ENCODE peak calls at places on chromosomes 2 and 18, in eight cellular contexts. One of them, this sample, is unnamed. For H3K4me1, the result is how much of the 10 kb centered on the place peaks cover.

GRCh38 chr2:60746318-60746717 is 9.8 kb upstream of the PAPOLG start:
- DNase-seq in cardiac muscle cell: no peak
- DNase-seq in HCT116: no peak
- DNase-seq in neural progenitor cell: no peak
- DNase-seq in heart left ventricle: no peak
- DNase-seq in ovary: no peak
- DNase-seq in stomach: no peak
- DNase-seq in esophagus squamous epithelium: no peak
- DNase-seq in this sample: no peak

GRCh38 chr2:217466104-217466503 is 536.7 kb downstream of the TNS1 start:
- DNase-seq in stomach: no peak
- DNase-seq in heart left ventricle: no peak
- DNase-seq in neural progenitor cell: no peak
- DNase-seq in ovary: no peak
- DNase-seq in cardiac muscle cell: no peak
- DNase-seq in HCT116: no peak
- DNase-seq in esophagus squamous epithelium: no peak
- DNase-seq in this sample: no peak

GRCh38 chr2:142596334-142597088 is 281.0 kb upstream of the KYNU start:
- DNase-seq in HCT116: no peak
- DNase-seq in esophagus squamous epithelium: no peak
- DNase-seq in stomach: no peak
- DNase-seq in neural progenitor cell: no peak
- DNase-seq in heart left ventricle: no peak
- DNase-seq in ovary: no peak
- DNase-seq in cardiac muscle cell: no peak
- DNase-seq in this sample: no peak

GRCh38 chr2:36489296-36489695 is 108.7 kb downstream of the FEZ2 start:
- DNase-seq in heart left ventricle: no peak
- DNase-seq in HCT116: no peak
- DNase-seq in neural progenitor cell: no peak
- DNase-seq in ovary: no peak
- DNase-seq in cardiac muscle cell: peak
- DNase-seq in esophagus squamous epithelium: no peak
- DNase-seq in stomach: no peak
- DNase-seq in this sample: peak

GRCh38 chr18:74196220-74197119 is 48.1 kb downstream of the TIMM21 start:
- DNase-seq in HCT116: peak
- DNase-seq in stomach: peak
- DNase-seq in neural progenitor cell: peak
- DNase-seq in heart left ventricle: no peak
- DNase-seq in esophagus squamous epithelium: no peak
- DNase-seq in cardiac muscle cell: peak
- DNase-seq in ovary: no peak
- DNase-seq in this sample: peak

GRCh38 chr2:217616936-217617335 is 385.9 kb downstream of the TNS1 start:
- DNase-seq in esophagus squamous epithelium: no peak
- DNase-seq in stomach: no peak
- DNase-seq in heart left ventricle: no peak
- DNase-seq in neural progenitor cell: no peak
- DNase-seq in cardiac muscle cell: peak
- DNase-seq in HCT116: no peak
- DNase-seq in ovary: no peak
- DNase-seq in this sample: no peak

GRCh38 chr2:85173909-85174308 is 40.7 kb downstream of the TCF7L1 start:
- DNase-seq in HCT116: no peak
- DNase-seq in cardiac muscle cell: peak
- DNase-seq in heart left ventricle: no peak
- DNase-seq in ovary: no peak
- DNase-seq in esophagus squamous epithelium: no peak
- DNase-seq in neural progenitor cell: no peak
- DNase-seq in stomach: no peak
- DNase-seq in this sample: no peak

GRCh38 chr2:71930073-71930681 is 217.5 kb downstream of the CYP26B1 start:
- DNase-seq in ovary: no peak
- DNase-seq in stomach: no peak
- DNase-seq in cardiac muscle cell: no peak
- DNase-seq in heart left ventricle: peak
- DNase-seq in esophagus squamous epithelium: no peak
- DNase-seq in neural progenitor cell: no peak
- DNase-seq in HCT116: no peak
- DNase-seq in this sample: no peak

GRCh38 chr2:177754476-177754873 is 318.1 kb downstream of the PDE11A start:
- DNase-seq in stomach: no peak
- DNase-seq in neural progenitor cell: no peak
- DNase-seq in esophagus squamous epithelium: no peak
- DNase-seq in ovary: peak
- DNase-seq in cardiac muscle cell: peak
- DNase-seq in HCT116: no peak
- DNase-seq in heart left ventricle: no peak
- DNase-seq in this sample: no peak

GRCh38 chr2:176581557-176582150 is 312.4 kb downstream of the MTX2 start:
- DNase-seq in ovary: no peak
- DNase-seq in cardiac muscle cell: no peak
- DNase-seq in heart left ventricle: no peak
- DNase-seq in HCT116: no peak
- DNase-seq in esophagus squamous epithelium: no peak
- DNase-seq in stomach: no peak
- DNase-seq in neural progenitor cell: no peak
- DNase-seq in this sample: no peak

DNA sequence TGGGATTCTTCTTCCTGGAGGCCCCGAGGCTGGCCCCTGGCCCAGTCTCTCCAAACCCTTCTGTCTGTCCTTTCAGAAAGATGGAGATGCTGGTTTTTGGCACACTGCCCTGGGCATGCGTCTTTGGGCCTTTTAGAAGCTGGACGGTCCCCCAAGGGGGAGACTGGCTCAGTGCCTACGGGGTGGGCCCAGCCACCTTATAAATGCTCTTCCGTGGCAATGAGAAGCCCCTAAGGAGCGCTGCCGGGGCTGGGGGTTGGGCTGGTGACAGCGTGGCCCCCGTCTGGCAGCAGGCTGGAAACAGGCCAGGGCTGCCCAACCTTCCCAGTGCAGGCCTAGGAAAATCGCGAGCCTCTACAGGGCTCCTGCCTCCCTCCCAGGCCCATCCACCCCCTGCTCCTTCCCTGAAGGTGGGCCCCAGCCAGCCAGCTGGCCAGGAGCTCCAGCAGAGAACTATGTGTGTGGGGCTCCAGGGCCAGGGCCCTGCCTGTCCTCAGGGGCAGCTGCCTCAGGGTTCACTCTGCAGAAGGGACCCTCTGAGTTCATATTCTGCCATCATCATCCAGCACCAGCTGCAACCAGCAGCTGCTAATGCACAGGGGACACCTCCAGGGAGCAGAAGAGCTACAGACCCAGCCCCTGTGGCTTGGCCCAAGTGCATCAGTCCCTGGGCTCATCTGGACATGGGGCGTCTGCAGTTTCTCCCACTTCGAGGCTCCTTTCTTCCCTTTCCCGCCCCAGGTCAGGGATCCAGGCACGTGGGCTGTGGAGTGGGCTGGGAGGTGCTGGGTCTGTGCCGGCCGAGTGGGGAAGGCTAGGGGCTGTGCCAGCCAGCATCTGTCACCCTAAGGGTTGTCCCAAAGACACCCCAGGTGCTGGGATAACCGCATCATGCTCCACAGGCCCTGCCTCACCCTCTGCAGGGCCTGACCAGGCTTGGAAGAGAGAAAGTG is 107.7 kb upstream of the OTOS start:
- DNase-seq in esophagus squamous epithelium: no peak
- DNase-seq in HCT116: no peak
- DNase-seq in stomach: peak
- DNase-seq in neural progenitor cell: no peak
- DNase-seq in ovary: peak
- DNase-seq in cardiac muscle cell: no peak
- DNase-seq in heart left ventricle: no peak
- DNase-seq in this sample: no peak
- H3K4me1 ChIP-seq in esophagus squamous epithelium: under half
- H3K4me1 ChIP-seq in HCT116: under half
- H3K4me1 ChIP-seq in stomach: under half
- H3K4me1 ChIP-seq in neural progenitor cell: under half
- H3K4me1 ChIP-seq in ovary: under half
- H3K4me1 ChIP-seq in cardiac muscle cell: under half
- H3K4me1 ChIP-seq in heart left ventricle: under half
- H3K4me1 ChIP-seq in this sample: under half

GRCh38 chr18:49044898-49045297 is 94.1 kb upstream of the SMAD7 start:
- DNase-seq in ovary: no peak
- DNase-seq in HCT116: no peak
- DNase-seq in heart left ventricle: no peak
- DNase-seq in esophagus squamous epithelium: no peak
- DNase-seq in stomach: no peak
- DNase-seq in neural progenitor cell: no peak
- DNase-seq in cardiac muscle cell: no peak
- DNase-seq in this sample: no peak
- H3K4me1 ChIP-seq in ovary: under half
- H3K4me1 ChIP-seq in HCT116: under half
- H3K4me1 ChIP-seq in heart left ventricle: under half
- H3K4me1 ChIP-seq in esophagus squamous epithelium: under half
- H3K4me1 ChIP-seq in stomach: under half
- H3K4me1 ChIP-seq in neural progenitor cell: under half
- H3K4me1 ChIP-seq in cardiac muscle cell: under half
- H3K4me1 ChIP-seq in this sample: under half

GRCh38 chr18:36308711-36309435 is 11.4 kb downstream of the FHOD3 start:
- DNase-seq in neural progenitor cell: no peak
- DNase-seq in stomach: no peak
- DNase-seq in HCT116: no peak
- DNase-seq in esophagus squamous epithelium: no peak
- DNase-seq in ovary: no peak
- DNase-seq in heart left ventricle: no peak
- DNase-seq in cardiac muscle cell: no peak
- DNase-seq in this sample: no peak
- H3K4me1 ChIP-seq in neural progenitor cell: under half
- H3K4me1 ChIP-seq in stomach: under half
- H3K4me1 ChIP-seq in HCT116: under half
- H3K4me1 ChIP-seq in esophagus squamous epithelium: under half
- H3K4me1 ChIP-seq in ovary: under half
- H3K4me1 ChIP-seq in heart left ventricle: half or more
- H3K4me1 ChIP-seq in cardiac muscle cell: half or more
- H3K4me1 ChIP-seq in this sample: under half

DNA sequence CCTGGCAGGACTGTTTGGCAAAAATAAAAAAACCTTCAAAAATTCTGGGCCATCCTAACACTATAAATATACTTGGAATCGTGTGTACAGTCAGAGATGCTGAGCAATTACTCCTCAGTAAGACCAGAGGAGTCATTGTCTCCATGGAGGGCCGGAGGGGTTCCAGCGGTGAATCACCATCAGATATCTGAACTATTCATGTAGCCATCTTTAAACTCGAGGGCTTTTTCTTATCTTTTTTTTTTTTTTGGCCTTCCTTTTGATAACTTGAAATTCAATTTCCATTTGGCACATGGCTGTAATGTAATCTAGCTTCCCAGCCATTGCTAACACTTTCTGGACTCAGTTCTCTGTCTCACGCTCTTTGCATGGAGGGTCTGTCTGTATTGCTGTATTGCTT is 7.4 kb upstream of the FHL2 start:
- DNase-seq in ovary: peak
- DNase-seq in esophagus squamous epithelium: no peak
- DNase-seq in cardiac muscle cell: peak
- DNase-seq in stomach: no peak
- DNase-seq in HCT116: no peak
- DNase-seq in neural progenitor cell: no peak
- DNase-seq in heart left ventricle: peak
- DNase-seq in this sample: no peak
- H3K4me1 ChIP-seq in ovary: under half
- H3K4me1 ChIP-seq in esophagus squamous epithelium: under half
- H3K4me1 ChIP-seq in cardiac muscle cell: under half
- H3K4me1 ChIP-seq in stomach: under half
- H3K4me1 ChIP-seq in HCT116: under half
- H3K4me1 ChIP-seq in neural progenitor cell: under half
- H3K4me1 ChIP-seq in heart left ventricle: half or more
- H3K4me1 ChIP-seq in this sample: under half

GRCh38 chr18:37429768-37430167 is 135.8 kb downstream of the CELF4 start:
- DNase-seq in heart left ventricle: no peak
- DNase-seq in neural progenitor cell: no peak
- DNase-seq in esophagus squamous epithelium: no peak
- DNase-seq in cardiac muscle cell: no peak
- DNase-seq in ovary: no peak
- DNase-seq in HCT116: peak
- DNase-seq in stomach: no peak
- DNase-seq in this sample: no peak

GRCh38 chr18:37430346-37431076 is 135.1 kb downstream of the CELF4 start:
- DNase-seq in ovary: no peak
- DNase-seq in esophagus squamous epithelium: no peak
- DNase-seq in cardiac muscle cell: no peak
- DNase-seq in heart left ventricle: no peak
- DNase-seq in stomach: no peak
- DNase-seq in neural progenitor cell: peak
- DNase-seq in HCT116: no peak
- DNase-seq in this sample: no peak

GRCh38 chr18:37434161-37434860 is 131.3 kb downstream of the CELF4 start:
- DNase-seq in HCT116: no peak
- DNase-seq in heart left ventricle: no peak
- DNase-seq in esophagus squamous epithelium: no peak
- DNase-seq in cardiac muscle cell: no peak
- DNase-seq in stomach: no peak
- DNase-seq in ovary: no peak
- DNase-seq in neural progenitor cell: no peak
- DNase-seq in this sample: no peak

GRCh38 chr18:37435150-37435872 is 130.3 kb downstream of the CELF4 start:
- DNase-seq in esophagus squamous epithelium: no peak
- DNase-seq in cardiac muscle cell: no peak
- DNase-seq in heart left ventricle: no peak
- DNase-seq in neural progenitor cell: no peak
- DNase-seq in HCT116: no peak
- DNase-seq in ovary: no peak
- DNase-seq in stomach: no peak
- DNase-seq in this sample: no peak

DNA sequence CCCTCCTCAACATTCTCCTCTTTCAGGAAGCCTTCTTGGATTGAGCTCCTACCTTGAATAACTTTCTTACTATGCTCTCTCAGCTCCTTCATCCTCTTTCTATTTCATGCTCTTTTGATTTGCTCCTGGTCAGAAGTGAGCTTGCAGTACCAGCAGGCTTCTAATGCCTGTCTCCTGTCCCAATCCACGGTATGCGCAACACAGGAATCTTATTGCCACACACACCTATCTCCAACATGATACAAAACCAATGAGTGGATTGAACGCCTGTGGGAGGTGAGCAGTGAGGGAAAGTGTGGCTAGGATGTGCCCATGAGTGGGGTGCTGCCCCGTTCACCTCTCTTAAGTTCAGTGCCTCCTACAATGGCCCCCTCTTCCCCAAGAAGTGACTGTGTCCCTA is 132.8 kb downstream of the CELF4 start:
- DNase-seq in heart left ventricle: no peak
- DNase-seq in cardiac muscle cell: no peak
- DNase-seq in neural progenitor cell: no peak
- DNase-seq in stomach: no peak
- DNase-seq in esophagus squamous epithelium: no peak
- DNase-seq in HCT116: no peak
- DNase-seq in ovary: no peak
- DNase-seq in this sample: no peak
- H3K4me1 ChIP-seq in heart left ventricle: under half
- H3K4me1 ChIP-seq in cardiac muscle cell: under half
- H3K4me1 ChIP-seq in neural progenitor cell: under half
- H3K4me1 ChIP-seq in stomach: under half
- H3K4me1 ChIP-seq in esophagus squamous epithelium: under half
- H3K4me1 ChIP-seq in HCT116: under half
- H3K4me1 ChIP-seq in ovary: under half
- H3K4me1 ChIP-seq in this sample: under half

GRCh38 chr2:128579825-128580224 is 261.2 kb upstream of the HS6ST1 start:
- DNase-seq in HCT116: no peak
- DNase-seq in heart left ventricle: no peak
- DNase-seq in ovary: no peak
- DNase-seq in stomach: peak
- DNase-seq in esophagus squamous epithelium: no peak
- DNase-seq in neural progenitor cell: no peak
- DNase-seq in cardiac muscle cell: no peak
- DNase-seq in this sample: no peak
- H3K4me1 ChIP-seq in HCT116: under half
- H3K4me1 ChIP-seq in heart left ventricle: under half
- H3K4me1 ChIP-seq in ovary: under half
- H3K4me1 ChIP-seq in stomach: under half
- H3K4me1 ChIP-seq in esophagus squamous epithelium: under half
- H3K4me1 ChIP-seq in neural progenitor cell: under half
- H3K4me1 ChIP-seq in cardiac muscle cell: under half
- H3K4me1 ChIP-seq in this sample: under half

This sample was measured in Caco-2.